ENCODE peak calls at places on chromosomes 16 and 17, in nine cellular contexts. One of them, this sample, is unnamed. For H3K27me3, the result is how much of the 10 kb centered on the place peaks cover.

GRCh38 chr16:1773703-1774455 is 945 bp upstream of the MRPS34 start:
- DNase-seq in GM12878: no peak
- DNase-seq in transverse colon: peak
- DNase-seq in prostate gland: no peak
- DNase-seq in GM23338: no peak
- DNase-seq in esophagus muscularis mucosa: no peak
- DNase-seq in breast epithelium: no peak
- DNase-seq in H1: no peak
- DNase-seq in HCT116: no peak
- DNase-seq in this sample: no peak

GRCh38 chr16:31569360-31569717 is 41.6 kb downstream of the AHSP start:
- DNase-seq in GM12878: no peak
- DNase-seq in transverse colon: no peak
- DNase-seq in prostate gland: no peak
- DNase-seq in GM23338: peak
- DNase-seq in esophagus muscularis mucosa: no peak
- DNase-seq in breast epithelium: no peak
- DNase-seq in H1: no peak
- DNase-seq in HCT116: no peak
- DNase-seq in this sample: no peak

GRCh38 chr16:9801651-9802050 is 380.6 kb downstream of the GRIN2A start:
- DNase-seq in GM12878: no peak
- DNase-seq in transverse colon: no peak
- DNase-seq in prostate gland: no peak
- DNase-seq in GM23338: no peak
- DNase-seq in esophagus muscularis mucosa: no peak
- DNase-seq in breast epithelium: no peak
- DNase-seq in H1: no peak
- DNase-seq in HCT116: no peak
- DNase-seq in this sample: no peak

GRCh38 chr17:40540448-40540847 is 24.8 kb downstream of the CCR7 start:
- DNase-seq in GM12878: no peak
- DNase-seq in transverse colon: no peak
- DNase-seq in prostate gland: no peak
- DNase-seq in GM23338: no peak
- DNase-seq in esophagus muscularis mucosa: no peak
- DNase-seq in breast epithelium: peak
- DNase-seq in H1: no peak
- DNase-seq in HCT116: no peak
- DNase-seq in this sample: peak

GRCh38 chr17:32742686-32743538 is 134.0 kb downstream of the MYO1D start:
- DNase-seq in GM12878: no peak
- DNase-seq in transverse colon: no peak
- DNase-seq in prostate gland: no peak
- DNase-seq in GM23338: no peak
- DNase-seq in esophagus muscularis mucosa: no peak
- DNase-seq in breast epithelium: no peak
- DNase-seq in H1: no peak
- DNase-seq in HCT116: no peak
- DNase-seq in this sample: no peak

GRCh38 chr16:71792176-71792575 is 16.5 kb downstream of the AP1G1 start:
- DNase-seq in GM12878: no peak
- DNase-seq in transverse colon: no peak
- DNase-seq in prostate gland: no peak
- DNase-seq in GM23338: no peak
- DNase-seq in esophagus muscularis mucosa: no peak
- DNase-seq in breast epithelium: no peak
- DNase-seq in H1: no peak
- DNase-seq in HCT116: no peak
- DNase-seq in this sample: no peak

GRCh38 chr16:78513838-78514237 is 414.4 kb downstream of the WWOX start:
- DNase-seq in GM12878: no peak
- DNase-seq in transverse colon: no peak
- DNase-seq in prostate gland: no peak
- DNase-seq in GM23338: no peak
- DNase-seq in esophagus muscularis mucosa: no peak
- DNase-seq in breast epithelium: no peak
- DNase-seq in H1: no peak
- DNase-seq in HCT116: no peak
- DNase-seq in this sample: no peak

GRCh38 chr16:69861276-69862030 is 89.7 kb upstream of the CLEC18A start:
- DNase-seq in GM12878: no peak
- DNase-seq in transverse colon: peak
- DNase-seq in prostate gland: peak
- DNase-seq in GM23338: no peak
- DNase-seq in esophagus muscularis mucosa: no peak
- DNase-seq in breast epithelium: peak
- DNase-seq in H1: no peak
- DNase-seq in HCT116: no peak
- DNase-seq in this sample: no peak

GRCh38 chr17:21125862-21126261 is 902 bp upstream of the DHRS7B start:
- DNase-seq in GM12878: no peak
- DNase-seq in transverse colon: no peak
- DNase-seq in prostate gland: no peak
- DNase-seq in GM23338: no peak
- DNase-seq in esophagus muscularis mucosa: no peak
- DNase-seq in breast epithelium: no peak
- DNase-seq in H1: no peak
- DNase-seq in HCT116: no peak
- DNase-seq in this sample: peak

GRCh38 chr17:20085283-20085875 is 76.2 kb downstream of the SPECC1 start:
- DNase-seq in GM12878: no peak
- DNase-seq in transverse colon: no peak
- DNase-seq in prostate gland: no peak
- DNase-seq in GM23338: no peak
- DNase-seq in esophagus muscularis mucosa: no peak
- DNase-seq in breast epithelium: no peak
- DNase-seq in H1: no peak
- DNase-seq in HCT116: no peak
- DNase-seq in this sample: no peak

GRCh38 chr17:49218941-49219913 is 8.7 kb downstream of the ABI3 start:
- DNase-seq in GM12878: peak
- DNase-seq in transverse colon: peak
- DNase-seq in prostate gland: no peak
- DNase-seq in GM23338: peak
- DNase-seq in esophagus muscularis mucosa: no peak
- DNase-seq in breast epithelium: no peak
- DNase-seq in H1: no peak
- DNase-seq in HCT116: no peak
- DNase-seq in this sample: peak

GRCh38 chr17:49358638-49359247 is 3.3 kb downstream of the ZNF652 start:
- DNase-seq in GM12878: peak
- DNase-seq in transverse colon: no peak
- DNase-seq in prostate gland: no peak
- DNase-seq in GM23338: no peak
- DNase-seq in esophagus muscularis mucosa: no peak
- DNase-seq in breast epithelium: no peak
- DNase-seq in H1: no peak
- DNase-seq in HCT116: no peak
- DNase-seq in this sample: no peak

GRCh38 chr17:29615492-29616299 is 7.0 kb downstream of the CORO6 start:
- DNase-seq in GM12878: no peak
- DNase-seq in transverse colon: peak
- DNase-seq in prostate gland: peak
- DNase-seq in GM23338: peak
- DNase-seq in esophagus muscularis mucosa: peak
- DNase-seq in breast epithelium: peak
- DNase-seq in H1: no peak
- DNase-seq in HCT116: no peak
- DNase-seq in this sample: peak

GRCh38 chr16:78775161-78775561 is 675.7 kb downstream of the WWOX start:
- DNase-seq in GM12878: no peak
- DNase-seq in transverse colon: no peak
- DNase-seq in prostate gland: no peak
- DNase-seq in GM23338: no peak
- DNase-seq in esophagus muscularis mucosa: no peak
- DNase-seq in breast epithelium: no peak
- DNase-seq in H1: no peak
- DNase-seq in HCT116: no peak
- DNase-seq in this sample: no peak

DNA sequence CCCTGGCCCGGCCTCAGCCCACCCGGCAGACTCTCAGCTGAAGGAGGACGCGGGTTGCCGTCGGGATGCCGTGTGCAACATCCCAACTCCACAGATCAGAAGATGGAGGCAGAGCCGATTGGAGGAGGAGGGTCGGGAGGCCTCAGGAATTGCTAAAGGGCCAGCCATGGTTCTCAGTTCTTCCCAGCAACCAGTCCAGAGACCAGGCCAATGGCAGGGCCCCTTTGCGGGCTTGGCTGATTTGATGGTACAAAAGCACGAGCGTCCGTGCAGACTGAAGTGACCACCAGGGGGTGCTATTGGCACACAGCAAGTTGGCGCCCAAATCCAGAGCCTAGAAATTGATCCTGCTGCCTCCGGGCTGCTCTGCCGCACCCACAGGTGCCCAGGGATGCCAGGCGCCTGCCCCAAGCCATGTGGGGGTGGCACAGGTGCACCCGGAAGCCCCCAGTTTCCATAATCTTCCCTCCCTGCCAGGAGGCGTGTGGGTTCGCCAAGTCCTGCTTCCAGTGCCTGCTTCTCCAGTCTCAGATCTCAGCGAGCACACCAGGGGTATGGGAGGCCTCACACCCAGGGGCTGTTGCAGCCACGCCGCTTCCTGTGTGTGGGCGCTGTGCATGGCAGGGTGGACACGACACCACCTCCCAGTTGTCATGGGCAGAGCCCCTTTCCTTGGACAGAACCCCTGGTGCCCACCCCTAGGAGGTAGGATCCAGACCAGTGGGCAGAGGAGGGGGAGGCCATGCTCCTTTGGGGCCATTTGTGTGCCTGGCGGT is 7.1 kb upstream of the TEX19 start:
- DNase-seq in GM12878: no peak
- DNase-seq in transverse colon: peak
- DNase-seq in prostate gland: peak
- DNase-seq in GM23338: peak
- DNase-seq in esophagus muscularis mucosa: peak
- DNase-seq in breast epithelium: peak
- DNase-seq in H1: peak
- DNase-seq in HCT116: peak
- DNase-seq in this sample: peak
- TF ChIP-seq POLR2AphosphoS5 in GM12878: no peak
- TF ChIP-seq POLR2AphosphoS5 in transverse colon: no peak
- TF ChIP-seq POLR2AphosphoS5 in prostate gland: peak
- TF ChIP-seq POLR2AphosphoS5 in GM23338: no peak
- TF ChIP-seq POLR2AphosphoS5 in esophagus muscularis mucosa: peak
- TF ChIP-seq POLR2AphosphoS5 in breast epithelium: no peak
- TF ChIP-seq POLR2AphosphoS5 in H1: no peak
- TF ChIP-seq POLR2AphosphoS5 in HCT116: no peak
- TF ChIP-seq POLR2AphosphoS5 in this sample: peak

DNA sequence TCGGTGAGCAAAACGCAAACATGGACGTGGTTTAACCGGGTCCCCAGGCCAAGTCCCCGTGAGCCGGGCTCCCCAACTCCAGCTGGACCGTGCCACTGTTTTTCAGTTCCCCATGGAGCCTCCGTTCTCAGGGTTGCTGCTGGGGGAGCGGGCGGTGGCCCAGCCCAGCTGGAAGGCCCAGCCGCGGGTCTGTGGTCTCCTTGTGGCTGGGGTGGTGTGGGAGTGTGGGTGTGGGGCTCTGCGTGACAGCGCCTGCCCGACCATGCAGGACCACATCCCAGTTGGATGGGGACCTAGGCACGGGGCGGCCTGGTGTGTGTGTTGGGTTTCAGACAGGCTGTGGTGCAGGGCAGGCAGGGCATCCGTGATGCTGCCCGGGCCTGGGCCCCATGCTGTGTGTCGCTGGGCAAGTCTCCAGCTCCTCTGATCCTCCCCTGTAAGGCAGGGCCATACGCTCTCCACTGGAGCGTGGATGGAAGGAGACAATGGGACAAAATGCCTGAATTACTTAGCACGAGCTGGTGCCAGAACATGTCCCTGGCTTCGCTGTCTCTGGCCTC is 40.3 kb downstream of the COX4I1 start:
- DNase-seq in GM12878: no peak
- DNase-seq in transverse colon: no peak
- DNase-seq in prostate gland: no peak
- DNase-seq in GM23338: no peak
- DNase-seq in esophagus muscularis mucosa: no peak
- DNase-seq in breast epithelium: no peak
- DNase-seq in H1: no peak
- DNase-seq in HCT116: no peak
- DNase-seq in this sample: no peak
- H3K27me3 ChIP-seq in GM12878: under half
- H3K27me3 ChIP-seq in transverse colon: under half
- H3K27me3 ChIP-seq in prostate gland: under half
- H3K27me3 ChIP-seq in GM23338: under half
- H3K27me3 ChIP-seq in esophagus muscularis mucosa: under half
- H3K27me3 ChIP-seq in breast epithelium: half or more
- H3K27me3 ChIP-seq in H1: under half
- H3K27me3 ChIP-seq in HCT116: under half
- H3K27me3 ChIP-seq in this sample: under half

GRCh38 chr17:28550858-28551257 is 1.6 kb downstream of the UNC119 start:
- DNase-seq in GM12878: no peak
- DNase-seq in transverse colon: no peak
- DNase-seq in prostate gland: no peak
- DNase-seq in GM23338: no peak
- DNase-seq in esophagus muscularis mucosa: no peak
- DNase-seq in breast epithelium: no peak
- DNase-seq in H1: no peak
- DNase-seq in HCT116: no peak
- DNase-seq in this sample: peak

GRCh38 chr17:28551421-28552186 is 820 bp downstream of the UNC119 start:
- DNase-seq in GM12878: no peak
- DNase-seq in transverse colon: no peak
- DNase-seq in prostate gland: no peak
- DNase-seq in GM23338: no peak
- DNase-seq in esophagus muscularis mucosa: no peak
- DNase-seq in breast epithelium: no peak
- DNase-seq in H1: no peak
- DNase-seq in HCT116: no peak
- DNase-seq in this sample: peak

GRCh38 chr17:28554565-28554964 is 2.1 kb upstream of the UNC119 start:
- DNase-seq in GM12878: no peak
- DNase-seq in transverse colon: no peak
- DNase-seq in prostate gland: no peak
- DNase-seq in GM23338: no peak
- DNase-seq in esophagus muscularis mucosa: no peak
- DNase-seq in breast epithelium: no peak
- DNase-seq in H1: no peak
- DNase-seq in HCT116: no peak
- DNase-seq in this sample: no peak

GRCh38 chr17:28553000-28553505 is 629 bp upstream of the UNC119 start:
- DNase-seq in GM12878: no peak
- DNase-seq in transverse colon: no peak
- DNase-seq in prostate gland: no peak
- DNase-seq in GM23338: no peak
- DNase-seq in esophagus muscularis mucosa: no peak
- DNase-seq in breast epithelium: no peak
- DNase-seq in H1: no peak
- DNase-seq in HCT116: no peak
- DNase-seq in this sample: peak

GRCh38 chr17:28552201-28552999 is at the start of gene UNC119:
- DNase-seq in GM12878: no peak
- DNase-seq in transverse colon: peak
- DNase-seq in prostate gland: peak
- DNase-seq in GM23338: peak
- DNase-seq in esophagus muscularis mucosa: no peak
- DNase-seq in breast epithelium: peak
- DNase-seq in H1: no peak
- DNase-seq in HCT116: no peak
- DNase-seq in this sample: peak
- TF ChIP-seq POLR2AphosphoS5 in GM12878: peak
- TF ChIP-seq POLR2AphosphoS5 in transverse colon: peak
- TF ChIP-seq POLR2AphosphoS5 in prostate gland: no peak
- TF ChIP-seq POLR2AphosphoS5 in GM23338: peak
- TF ChIP-seq POLR2AphosphoS5 in esophagus muscularis mucosa: peak
- TF ChIP-seq POLR2AphosphoS5 in breast epithelium: no peak
- TF ChIP-seq POLR2AphosphoS5 in H1: no peak
- TF ChIP-seq POLR2AphosphoS5 in HCT116: peak
- TF ChIP-seq POLR2AphosphoS5 in this sample: peak

GRCh38 chr17:47928415-47928814 is 13.0 kb upstream of the PNPO start:
- DNase-seq in GM12878: no peak
- DNase-seq in transverse colon: no peak
- DNase-seq in prostate gland: no peak
- DNase-seq in GM23338: no peak
- DNase-seq in esophagus muscularis mucosa: no peak
- DNase-seq in breast epithelium: no peak
- DNase-seq in H1: no peak
- DNase-seq in HCT116: no peak
- DNase-seq in this sample: no peak
- H3K27me3 ChIP-seq in GM12878: under half
- H3K27me3 ChIP-seq in transverse colon: under half
- H3K27me3 ChIP-seq in prostate gland: under half
- H3K27me3 ChIP-seq in GM23338: under half
- H3K27me3 ChIP-seq in esophagus muscularis mucosa: under half
- H3K27me3 ChIP-seq in breast epithelium: under half
- H3K27me3 ChIP-seq in H1: under half
- H3K27me3 ChIP-seq in HCT116: under half
- H3K27me3 ChIP-seq in this sample: under half

This sample was measured in spleen.